ENCODE peak calls at places on chromosomes 2 and 18, in ten cellular contexts. N is sigmoid colon, J is uterus, B is breast epithelium, K is tibial nerve, C is A549, G is Peyer's patch, A is suprapubic skin, V is transverse colon, T is IMR-90. M is an unnamed sample.

GRCh38 chr2:166230024-166230723 is 102.4 kb upstream of the SCN1A start:
- DNase-seq in N (no peak), J (no peak), B (no peak), K (no peak), C (no peak), G (peak), A (no peak), V (no peak), T (peak), M (no peak)

GRCh38 chr18:60067426-60068210 is 167.8 kb downstream of the PMAIP1 start:
- DNase-seq in N (no peak), J (no peak), B (no peak), K (no peak), C (no peak), G (no peak), A (no peak), V (no peak), T (no peak), M (no peak)

GRCh38 chr2:198312621-198313483 is 508.5 kb downstream of the PLCL1 start:
- DNase-seq in N (no peak), J (no peak), B (no peak), K (no peak), C (no peak), G (no peak), A (no peak), V (peak), T (no peak), M (no peak)

GRCh38 chr2:41142463-41142862 is 690.6 kb upstream of the SLC8A1 start:
- DNase-seq in N (no peak), J (no peak), B (no peak), K (no peak), C (no peak), G (no peak), A (no peak), V (no peak), T (no peak), M (no peak)

GRCh38 chr18:10045296-10045891 is 131.6 kb downstream of the VAPA start:
- DNase-seq in N (peak), J (peak), B (no peak), K (no peak), C (no peak), G (no peak), A (no peak), V (no peak), T (no peak), M (no peak)

GRCh38 chr2:12177052-12177994 is 430.9 kb downstream of the LPIN1 start:
- DNase-seq in N (peak), J (peak), B (no peak), K (peak), C (peak), G (peak), A (no peak), V (peak), T (peak), M (no peak)

GRCh38 chr2:147792966-147793617 is 51.7 kb upstream of the ACVR2A start:
- DNase-seq in N (no peak), J (no peak), B (no peak), K (no peak), C (no peak), G (no peak), A (no peak), V (no peak), T (peak), M (no peak)

GRCh38 chr2:203763425-203764272 is 57.2 kb downstream of the CD28 start:
- DNase-seq in N (no peak), J (no peak), B (no peak), K (no peak), C (no peak), G (no peak), A (no peak), V (no peak), T (no peak), M (no peak)

GRCh38 chr2:190940451-190940850 is 59.8 kb downstream of the GLS start:
- DNase-seq in N (no peak), J (no peak), B (no peak), K (no peak), C (no peak), G (no peak), A (no peak), V (no peak), T (no peak), M (no peak)

GRCh38 chr2:187912956-187913355 is 358.7 kb upstream of the TFPI start:
- DNase-seq in N (no peak), J (no peak), B (no peak), K (no peak), C (no peak), G (no peak), A (no peak), V (no peak), T (no peak), M (no peak)

GRCh38 chr18:42536442-42536841 is 579.0 kb downstream of the RIT2 start:
- DNase-seq in N (no peak), J (no peak), B (no peak), K (no peak), C (no peak), G (no peak), A (no peak), V (no peak), T (no peak), M (no peak)

GRCh38 chr2:88016948-88017779 is 817 bp upstream of the RNU2-63P start:
- DNase-seq in N (peak), J (no peak), B (no peak), K (no peak), C (peak), G (peak), A (peak), V (peak), T (no peak), M (peak)

GRCh38 chr18:44579028-44579692 is 101.5 kb upstream of the SETBP1 start:
- DNase-seq in N (no peak), J (no peak), B (no peak), K (no peak), C (peak), G (no peak), A (no peak), V (no peak), T (peak), M (no peak)

GRCh38 chr2:105118960-105119359 is 81.1 kb downstream of the MRPS9 start:
- DNase-seq in N (no peak), J (no peak), B (no peak), K (no peak), C (no peak), G (no peak), A (no peak), V (no peak), T (no peak), M (peak)

GRCh38 chr18:12933323-12933722 is 14.5 kb upstream of the SEH1L start:
- DNase-seq in N (no peak), J (no peak), B (no peak), K (no peak), C (no peak), G (no peak), A (no peak), V (no peak), T (no peak), M (no peak)

GRCh38 chr18:36809590-36810381 is 19.0 kb downstream of the TPGS2 start:
- DNase-seq in N (peak), J (peak), B (no peak), K (no peak), C (peak), G (peak), A (no peak), V (peak), T (peak), M (no peak)

GRCh38 chr2:43610361-43610760 is 14.5 kb upstream of the THADA start:
- DNase-seq in N (no peak), J (no peak), B (no peak), K (no peak), C (no peak), G (no peak), A (no peak), V (no peak), T (no peak), M (no peak)

GRCh38 chr2:173427887-173428683 is 73.4 kb downstream of the CDCA7 start:
- DNase-seq in N (no peak), J (peak), B (no peak), K (peak), C (no peak), G (no peak), A (no peak), V (no peak), T (peak), M (no peak)

GRCh38 chr18:2218101-2218500 is 353.2 kb downstream of the METTL4 start:
- DNase-seq in N (no peak), J (no peak), B (no peak), K (no peak), C (no peak), G (no peak), A (no peak), V (no peak), T (no peak), M (no peak)

GRCh38 chr2:176491172-176491904 is 222.1 kb downstream of the MTX2 start:
- DNase-seq in N (peak), J (peak), B (no peak), K (peak), C (no peak), G (peak), A (peak), V (no peak), T (peak), M (no peak)

GRCh38 chr2:74841663-74842062 is 7.7 kb downstream of the HK2 start:
- DNase-seq in N (no peak), J (no peak), B (no peak), K (no peak), C (no peak), G (peak), A (no peak), V (no peak), T (no peak), M (no peak)

DNA sequence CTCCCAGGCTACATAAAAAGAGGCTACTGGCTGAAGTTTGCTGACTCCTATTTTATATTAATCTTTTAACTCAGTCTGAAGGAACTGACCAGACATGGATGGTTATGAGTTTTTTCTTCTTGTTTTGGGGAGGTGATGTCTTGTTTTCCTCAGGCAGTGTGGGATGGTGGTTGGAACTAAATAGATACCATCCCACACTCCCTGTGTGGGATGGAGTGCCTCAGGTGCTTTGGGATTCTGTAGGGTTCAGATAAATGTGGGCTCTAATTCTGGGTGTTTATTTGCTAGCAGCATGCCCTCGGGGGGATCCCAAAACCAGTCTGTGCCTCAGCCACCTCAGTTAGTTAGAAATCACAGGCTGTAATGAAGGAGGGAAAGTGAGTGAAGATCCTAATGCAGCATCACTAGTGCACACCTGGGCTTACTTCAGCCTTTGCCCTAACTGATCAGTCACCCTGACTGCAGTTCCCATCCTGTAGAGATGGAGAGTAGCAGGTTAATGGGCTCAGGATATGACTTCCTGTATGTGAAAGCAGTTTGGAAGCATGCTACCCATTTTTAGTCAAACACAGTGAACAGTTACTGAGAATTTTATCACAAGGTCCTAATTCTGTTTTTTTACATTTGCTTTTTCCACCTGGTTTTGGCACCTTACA is 132.2 kb downstream of the SPTBN1 start:
- DNase-seq in N (no peak), J (no peak), B (no peak), K (no peak), C (no peak), G (no peak), A (no peak), V (no peak), T (no peak), M (no peak)
- H3K27ac ChIP-seq in N (no peak), J (peak), B (no peak), K (no peak), C (peak), G (peak), A (no peak), V (peak), T (no peak), M (peak)

GRCh38 chr2:64748561-64748960 is 94.8 kb upstream of the SERTAD2 start:
- DNase-seq in N (no peak), J (no peak), B (no peak), K (no peak), C (no peak), G (no peak), A (no peak), V (no peak), T (no peak), M (no peak)

GRCh38 chr2:64750817-64751285 is 97.1 kb upstream of the SERTAD2 start:
- DNase-seq in N (peak), J (peak), B (peak), K (peak), C (no peak), G (peak), A (peak), V (peak), T (peak), M (peak)

GRCh38 chr2:64751286-64752260 is 97.9 kb upstream of the SERTAD2 start:
- DNase-seq in N (peak), J (peak), B (no peak), K (peak), C (peak), G (peak), A (no peak), V (peak), T (peak), M (peak)

GRCh38 chr2:64749446-64749845 is 95.7 kb upstream of the SERTAD2 start:
- DNase-seq in N (no peak), J (no peak), B (no peak), K (no peak), C (no peak), G (no peak), A (no peak), V (no peak), T (no peak), M (no peak)

GRCh38 chr2:64750001-64750816 is 96.5 kb upstream of the SERTAD2 start:
- DNase-seq in N (peak), J (peak), B (peak), K (peak), C (peak), G (peak), A (peak), V (peak), T (peak), M (peak)
- TF ChIP-seq CTCF in N (no peak), J (no peak), B (no peak), K (peak), C (peak), G (no peak), A (no peak), V (no peak), T (no peak), M (no peak)

GRCh38 chr2:235026649-235027557 is 75.1 kb downstream of the SH3BP4 start:
- DNase-seq in N (peak), J (no peak), B (peak), K (no peak), C (peak), G (peak), A (peak), V (peak), T (peak), M (peak)
- TF ChIP-seq POLR2A in N (no peak), J (no peak), B (no peak), K (no peak), C (no peak), G (no peak), A (no peak), V (no peak), T (no peak), M (no peak)

DNA sequence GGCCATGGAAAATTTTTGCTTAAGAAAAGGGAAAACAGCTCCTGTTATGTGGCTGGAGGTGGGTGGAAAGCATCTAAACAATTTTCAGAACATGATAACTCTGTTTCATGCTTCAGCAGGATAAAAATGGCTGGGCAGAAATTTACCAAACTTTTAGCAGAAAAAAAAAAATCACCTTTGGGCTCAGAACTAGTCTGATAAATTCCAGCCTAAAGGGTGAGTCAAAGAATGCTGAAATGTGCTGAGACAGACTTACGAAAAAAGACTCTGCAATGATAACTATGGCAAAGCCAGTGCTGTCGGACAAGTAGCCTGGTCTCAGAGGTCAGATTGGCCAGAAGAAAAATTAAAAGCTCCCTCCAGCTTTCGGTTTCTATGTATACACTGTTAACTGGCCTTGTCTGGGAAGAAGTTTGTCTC is 123.6 kb downstream of the LRATD1 start:
- DNase-seq in N (no peak), J (no peak), B (no peak), K (no peak), C (no peak), G (no peak), A (no peak), V (no peak), T (peak), M (no peak)
- H3K27ac ChIP-seq in N (no peak), J (no peak), B (peak), K (peak), C (no peak), G (no peak), A (no peak), V (no peak), T (peak), M (no peak)

DNA sequence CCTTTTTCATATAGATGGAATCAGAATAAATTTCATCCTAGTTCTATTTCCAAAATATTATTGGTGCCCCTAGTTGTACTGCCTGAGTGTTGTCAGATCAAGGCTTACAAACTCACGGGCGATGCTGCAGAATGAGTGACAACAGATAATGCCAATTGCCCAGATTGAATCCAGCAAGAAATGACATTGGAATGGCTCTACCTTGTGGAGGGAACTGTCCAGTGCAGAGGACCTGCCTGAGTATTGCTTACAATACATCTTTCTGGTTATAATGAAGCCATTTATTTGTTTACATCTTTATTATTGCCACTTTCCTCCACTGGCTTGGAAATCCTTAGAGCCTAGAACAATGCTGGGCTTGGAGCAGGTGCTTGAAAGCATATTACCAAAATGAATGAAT is 7.8 kb upstream of the IL1R2 start:
- DNase-seq in N (no peak), J (no peak), B (no peak), K (no peak), C (peak), G (no peak), A (no peak), V (no peak), T (no peak), M (no peak)
- TF ChIP-seq CTCF in N (no peak), J (no peak), B (no peak), K (peak), C (peak), G (no peak), A (peak), V (peak), T (peak), M (no peak)

DNA sequence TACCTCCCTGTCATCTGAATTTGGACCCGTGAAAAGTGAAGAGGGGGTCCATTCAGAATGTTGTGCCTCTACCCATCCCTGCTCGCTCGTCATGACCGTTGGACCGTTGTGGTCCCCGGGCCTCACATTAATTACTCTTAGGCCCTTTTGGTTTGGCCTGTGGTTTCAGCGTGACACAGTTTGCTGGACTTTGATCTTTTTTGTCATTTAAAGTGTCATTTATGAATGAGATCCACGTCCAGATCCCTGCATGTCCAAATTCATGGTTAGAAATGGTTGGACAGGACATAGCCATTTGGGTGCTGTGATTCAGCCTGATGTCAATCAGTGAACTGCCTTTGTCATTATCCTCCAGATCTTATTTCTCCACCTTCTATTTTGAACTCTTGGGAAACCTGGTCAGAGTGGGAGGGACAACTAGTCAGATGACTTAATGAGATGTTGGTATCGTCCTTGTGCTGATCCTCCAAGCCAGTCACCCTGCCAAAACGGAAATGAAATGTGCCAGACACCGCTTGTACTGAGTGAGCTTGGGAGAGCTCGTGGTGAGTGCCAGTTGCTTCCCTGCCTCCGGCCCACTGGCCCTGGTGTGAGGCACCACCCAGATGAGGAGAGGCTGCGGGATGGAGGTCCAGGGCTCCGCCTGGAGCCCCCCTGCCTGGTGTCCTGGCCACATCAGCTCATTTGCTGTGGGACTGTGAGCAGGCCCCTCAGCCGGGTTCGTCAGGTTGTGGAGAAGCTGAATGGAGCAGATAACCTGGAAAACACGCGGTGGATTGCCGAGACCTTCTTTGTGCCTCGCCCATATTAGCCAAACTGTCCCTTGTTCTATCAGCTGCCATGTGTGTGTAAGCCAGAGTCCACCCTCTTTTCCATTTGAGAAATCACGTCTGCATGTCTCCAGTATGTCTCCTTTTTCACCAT is 70.0 kb downstream of the DGKD start:
- DNase-seq in N (no peak), J (no peak), B (peak), K (no peak), C (no peak), G (peak), A (no peak), V (peak), T (no peak), M (no peak)
- TF ChIP-seq POLR2A in N (no peak), J (no peak), B (no peak), K (no peak), C (no peak), G (no peak), A (no peak), V (peak), T (no peak), M (no peak)

M was measured in spleen.